ENCODE peak calls at places on chromosomes 5 and 9, in eight cellular contexts. M is CD8-positive, alpha-beta memory T cell; K is sigmoid colon; R is aorta; J is hepatocyte; W is cardiac muscle cell; D is transverse colon; T is gastrocnemius medialis. L is an unnamed sample.

GRCh38 chr5:39231705-39232525 is 12.6 kb upstream of the FYB1 start:
- DNase-seq in M (no peak), K (no peak), R (no peak), J (no peak), W (no peak), D (no peak), T (no peak), L (no peak)

GRCh38 chr9:21694424-21694823 is 108.0 kb upstream of the MTAP start:
- DNase-seq in M (no peak), K (no peak), R (no peak), J (no peak), W (no peak), D (no peak), T (no peak), L (no peak)

GRCh38 chr9:114047717-114048116 is 30.4 kb downstream of the AMBP start:
- DNase-seq in M (no peak), K (peak), R (no peak), J (no peak), W (peak), D (no peak), T (no peak), L (no peak)

GRCh38 chr9:101668466-101668865 is 70.0 kb downstream of the GRIN3A start:
- DNase-seq in M (no peak), K (no peak), R (no peak), J (no peak), W (no peak), D (no peak), T (no peak), L (no peak)

GRCh38 chr5:31664566-31664965 is 25.6 kb downstream of the PDZD2 start:
- DNase-seq in M (no peak), K (no peak), R (no peak), J (no peak), W (no peak), D (no peak), T (no peak), L (no peak)

GRCh38 chr5:168898261-168898911 is 319.2 kb upstream of the PANK3 start:
- DNase-seq in M (no peak), K (no peak), R (no peak), J (no peak), W (no peak), D (no peak), T (no peak), L (no peak)

GRCh38 chr5:82525626-82526025 is 247.5 kb upstream of the RPS23 start:
- DNase-seq in M (no peak), K (no peak), R (no peak), J (no peak), W (no peak), D (no peak), T (no peak), L (no peak)

GRCh38 chr5:948472-949274 is 56.0 kb downstream of the TRIP13 start:
- DNase-seq in M (no peak), K (no peak), R (no peak), J (no peak), W (no peak), D (no peak), T (no peak), L (no peak)

GRCh38 chr5:178895615-178896571 is at the start of gene ZFP2:
- DNase-seq in M (no peak), K (peak), R (peak), J (peak), W (peak), D (peak), T (peak), L (peak)

GRCh38 chr5:179344301-179345178 is 721 bp downstream of the ADAMTS2 start:
- DNase-seq in M (no peak), K (no peak), R (peak), J (peak), W (peak), D (no peak), T (no peak), L (no peak)

GRCh38 chr5:149471406-149472183 is 79.6 kb downstream of the CSNK1A1 start:
- DNase-seq in M (no peak), K (no peak), R (no peak), J (peak), W (no peak), D (peak), T (no peak), L (no peak)

GRCh38 chr5:72138943-72139467 is 31.7 kb downstream of the MAP1B start:
- DNase-seq in M (no peak), K (no peak), R (no peak), J (no peak), W (no peak), D (no peak), T (no peak), L (no peak)

GRCh38 chr5:180082633-180083420 is 11.3 kb upstream of the RNF130 start:
- DNase-seq in M (no peak), K (no peak), R (no peak), J (no peak), W (no peak), D (no peak), T (no peak), L (no peak)

GRCh38 chr5:109387408-109387974 is 22.3 kb downstream of the PJA2 start:
- DNase-seq in M (no peak), K (no peak), R (no peak), J (no peak), W (no peak), D (no peak), T (no peak), L (no peak)

GRCh38 chr5:109390188-109390587 is 19.6 kb downstream of the PJA2 start:
- DNase-seq in M (no peak), K (no peak), R (no peak), J (no peak), W (no peak), D (no peak), T (no peak), L (no peak)

GRCh38 chr5:109388407-109388806 is 21.4 kb downstream of the PJA2 start:
- DNase-seq in M (no peak), K (no peak), R (no peak), J (no peak), W (no peak), D (no peak), T (no peak), L (no peak)
- H3K27ac ChIP-seq in M (no peak), K (no peak), R (no peak), J (no peak), W (peak), D (no peak), T (no peak), L (no peak)

GRCh38 chr9:33709241-33709640 is 86.1 kb upstream of the PRSS3 start:
- DNase-seq in M (no peak), K (no peak), R (no peak), J (no peak), W (no peak), D (no peak), T (no peak), L (no peak)
- H3K27ac ChIP-seq in M (no peak), K (no peak), R (no peak), J (no peak), W (no peak), D (no peak), T (no peak), L (no peak)

GRCh38 chr5:142547445-142548374 is 138.2 kb downstream of the FGF1 start:
- DNase-seq in M (no peak), K (no peak), R (no peak), J (no peak), W (no peak), D (no peak), T (no peak), L (no peak)
- H3K27ac ChIP-seq in M (no peak), K (no peak), R (no peak), J (no peak), W (no peak), D (no peak), T (no peak), L (no peak)

GRCh38 chr9:127574089-127574921 is 37.8 kb upstream of the STXBP1 start:
- DNase-seq in M (no peak), K (no peak), R (peak), J (peak), W (no peak), D (peak), T (no peak), L (peak)
- H3K27ac ChIP-seq in M (no peak), K (peak), R (peak), J (peak), W (no peak), D (peak), T (no peak), L (no peak)

GRCh38 chr9:92767078-92768054 is 2.7 kb upstream of the BICD2 start:
- DNase-seq in M (no peak), K (no peak), R (no peak), J (no peak), W (no peak), D (no peak), T (no peak), L (no peak)
- H3K27ac ChIP-seq in M (no peak), K (no peak), R (no peak), J (no peak), W (no peak), D (no peak), T (peak), L (no peak)

GRCh38 chr9:94823710-94824109 is 97.2 kb downstream of the AOPEP start:
- DNase-seq in M (no peak), K (no peak), R (no peak), J (no peak), W (no peak), D (no peak), T (no peak), L (no peak)

GRCh38 chr9:94817291-94818195 is 91.0 kb downstream of the AOPEP start:
- DNase-seq in M (no peak), K (no peak), R (no peak), J (no peak), W (no peak), D (no peak), T (no peak), L (no peak)

GRCh38 chr9:94818196-94818541 is 91.7 kb downstream of the AOPEP start:
- DNase-seq in M (no peak), K (no peak), R (no peak), J (no peak), W (no peak), D (no peak), T (no peak), L (no peak)

GRCh38 chr9:94821098-94821930 is 94.8 kb downstream of the AOPEP start:
- DNase-seq in M (no peak), K (no peak), R (no peak), J (no peak), W (no peak), D (no peak), T (no peak), L (no peak)

DNA sequence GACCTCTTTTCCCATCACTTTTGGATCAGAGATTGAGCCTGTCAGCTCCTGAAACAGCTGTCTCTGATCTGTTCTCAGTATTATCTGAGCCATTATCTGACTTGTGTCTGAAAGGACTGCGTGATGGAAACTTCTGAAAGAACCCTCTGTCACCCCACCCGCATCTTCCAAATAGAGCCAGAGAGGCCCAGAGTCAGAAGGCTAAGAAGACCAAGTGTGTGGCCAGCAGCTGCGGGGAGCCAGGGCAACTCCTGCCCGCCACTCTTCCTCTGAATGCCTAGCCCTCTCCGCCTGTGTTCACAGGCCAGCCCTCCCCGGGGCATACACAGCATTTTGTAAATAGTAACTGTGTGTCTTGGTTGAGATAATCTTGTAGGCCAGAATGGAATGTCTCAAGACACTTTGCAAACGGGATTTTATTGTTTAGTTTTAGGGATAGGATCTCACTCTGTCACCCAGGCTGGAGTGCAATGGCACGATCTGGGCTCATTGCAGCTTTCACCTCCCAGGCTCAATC is 92.7 kb downstream of the AOPEP start:
- DNase-seq in M (no peak), K (no peak), R (no peak), J (peak), W (no peak), D (no peak), T (no peak), L (peak)
- H3K27ac ChIP-seq in M (no peak), K (no peak), R (peak), J (peak), W (peak), D (peak), T (peak), L (peak)